ENCODE peak calls at places on chromosomes 4 and X, in seven cellular contexts. Y is endothelial cell; V is stimulated activated CD8-positive, alpha-beta memory T cell treated with anti-CD3 and anti-CD28 coated beads, Interleukin-4, amount 100 ng/mL, for 24 hours; O is activated CD4-positive, alpha-beta T cell treated with anti-CD3 and anti-CD28 coated beads for 48 hours; A is activated T-cell treated with anti-CD3 and anti-CD28 coated beads, Interleukin-2, amount 50 U/mL, for 72 hours; R is activated CD8-positive, alpha-beta T cell treated with anti-CD3 and anti-CD28 coated beads, Interleukin-2, amount 10 ng/mL, durations not matched to agents 7 days and 5 days; H is NCI-H2081 treated with DMSO at 0.1 percent for 48 hours. K is an unnamed sample.

GRCh38 chr4:2768921-2769336 is 12.8 kb upstream of the TNIP2 start:
- DNase-seq in Y (no peak), V (no peak), O (no peak), A (no peak), R (no peak), H (no peak), K (no peak)

GRCh38 chr4:11698846-11699590 is 270.3 kb upstream of the HS3ST1 start:
- DNase-seq in Y (no peak), V (no peak), O (no peak), A (no peak), R (no peak), H (no peak), K (no peak)

GRCh38 chr4:42600578-42600977 is 56.3 kb downstream of the ATP8A1 start:
- DNase-seq in Y (no peak), V (no peak), O (no peak), A (no peak), R (no peak), H (no peak), K (no peak)

GRCh38 chr4:87717276-87718031 is 67.4 kb downstream of the DMP1 start:
- DNase-seq in Y (no peak), V (no peak), O (no peak), A (no peak), R (no peak), H (no peak), K (no peak)

GRCh38 chrX:26889574-26889973 is 573.6 kb downstream of the PPP4R3C start:
- DNase-seq in Y (no peak), V (no peak), O (no peak), A (no peak), R (no peak), H (no peak), K (no peak)

GRCh38 chr4:25863347-25863784 is 578 bp upstream of the SEL1L3 start:
- DNase-seq in Y (peak; percentile 17), V (no peak), O (peak; percentile 32), A (peak; percentile 32), R (peak; percentile 37), H (no peak), K (no peak)

GRCh38 chr4:70938087-70938486 is 35.9 kb downstream of the MOB1B start:
- DNase-seq in Y (no peak), V (no peak), O (no peak), A (no peak), R (no peak), H (no peak), K (no peak)

GRCh38 chr4:139823345-139823744 is 157.7 kb downstream of the MGST2 start:
- DNase-seq in Y (no peak), V (no peak), O (no peak), A (no peak), R (no peak), H (no peak), K (no peak)

GRCh38 chr4:156974264-156974663 is 2.7 kb upstream of the PDGFC start:
- DNase-seq in Y (no peak), V (no peak), O (no peak), A (no peak), R (no peak), H (no peak), K (no peak)

GRCh38 chr4:19134685-19135084 is 1113.1 kb upstream of the LCORL start:
- DNase-seq in Y (no peak), V (no peak), O (no peak), A (no peak), R (no peak), H (no peak), K (no peak)

GRCh38 chr4:101277661-101278060 is 69.7 kb downstream of the PPP3CA start:
- DNase-seq in Y (no peak), V (no peak), O (no peak), A (no peak), R (no peak), H (no peak), K (no peak)

GRCh38 chr4:104344342-104344980 is 150.2 kb downstream of the CXXC4 start:
- DNase-seq in Y (no peak), V (no peak), O (no peak), A (no peak), R (no peak), H (no peak), K (no peak)

GRCh38 chr4:155473420-155474095 is 96.8 kb upstream of the MAP9 start:
- DNase-seq in Y (no peak), V (no peak), O (no peak), A (no peak), R (no peak), H (no peak), K (no peak)

GRCh38 chr4:3708611-3709010 is 57.6 kb upstream of the ADRA2C start:
- DNase-seq in Y (no peak), V (no peak), O (no peak), A (no peak), R (no peak), H (no peak), K (no peak)

GRCh38 chr4:54678826-54679225 is 21.1 kb downstream of the KIT start:
- DNase-seq in Y (no peak), V (no peak), O (no peak), A (no peak), R (no peak), H (no peak), K (no peak)

GRCh38 chr4:41579556-41579955 is 41.6 kb downstream of the LIMCH1 start:
- DNase-seq in Y (no peak), V (no peak), O (no peak), A (no peak), R (no peak), H (no peak), K (no peak)

GRCh38 chr4:38449506-38450174 is 214.4 kb upstream of the KLF3 start:
- DNase-seq in Y (no peak), V (no peak), O (no peak), A (no peak), R (no peak), H (no peak), K (no peak)

GRCh38 chr4:32789026-32789608 is 2068.9 kb downstream of the PCDH7 start:
- DNase-seq in Y (no peak), V (no peak), O (no peak), A (no peak), R (no peak), H (no peak), K (no peak)

GRCh38 chr4:112381996-112382692 is 85.0 kb downstream of the ALPK1 start:
- DNase-seq in Y (no peak), V (no peak), O (no peak), A (no peak), R (no peak), H (no peak), K (no peak)

GRCh38 chrX:57595381-57595811 is 3.6 kb downstream of the ZXDB start:
- DNase-seq in Y (no peak), V (no peak), O (no peak), A (no peak), R (no peak), H (no peak), K (no peak)

GRCh38 chr4:84238247-84239090 is 260.6 kb downstream of the NKX6-1 start:
- DNase-seq in Y (no peak), V (no peak), O (no peak), A (no peak), R (no peak), H (no peak), K (no peak)

GRCh38 chr4:67963345-67963744 is at the start of gene TMPRSS11A:
- DNase-seq in Y (no peak), V (no peak), O (no peak), A (no peak), R (no peak), H (no peak), K (no peak)

GRCh38 chr4:105765690-105766407 is 57.3 kb downstream of the GSTCD start:
- DNase-seq in Y (no peak), V (no peak), O (no peak), A (no peak), R (no peak), H (no peak), K (no peak)

GRCh38 chr4:6953751-6954380 is 44.2 kb downstream of the TBC1D14 start:
- DNase-seq in Y (peak; percentile 22), V (no peak), O (no peak), A (no peak), R (no peak), H (no peak), K (no peak)

GRCh38 chrX:132631579-132632232 is 142.9 kb upstream of the MBNL3 start:
- DNase-seq in Y (peak; percentile 5), V (no peak), O (no peak), A (no peak), R (no peak), H (no peak), K (no peak)

GRCh38 chr4:68463796-68464195 is 16.5 kb downstream of the TMPRSS11E start:
- DNase-seq in Y (no peak), V (no peak), O (no peak), A (no peak), R (no peak), H (no peak), K (no peak)

GRCh38 chrX:68719904-68720614 is 72.6 kb downstream of the STARD8 start:
- DNase-seq in Y (no peak), V (no peak), O (no peak), A (no peak), R (no peak), H (no peak), K (no peak)

GRCh38 chrX:8731579-8732395 is at the start of gene ANOS1:
- DNase-seq in Y (peak; percentile 73), V (no peak), O (peak; percentile 2), A (no peak), R (no peak), H (no peak), K (no peak)

GRCh38 chrX:120140293-120140981 is 18.0 kb upstream of the RHOXF2 start:
- DNase-seq in Y (no peak), V (no peak), O (no peak), A (no peak), R (no peak), H (peak; percentile 89), K (no peak)

GRCh38 chr4:127400736-127401346 is 231.9 kb upstream of the INTU start:
- DNase-seq in Y (peak; percentile 72), V (no peak), O (peak; percentile 62), A (peak; percentile 54), R (peak; percentile 58), H (no peak), K (no peak)

GRCh38 chr4:38024203-38024504 is 64.0 kb downstream of the PTTG2 start:
- DNase-seq in Y (no peak), V (no peak), O (no peak), A (no peak), R (no peak), H (no peak), K (no peak)

GRCh38 chr4:90536408-90536807 is 409.2 kb downstream of the CCSER1 start:
- DNase-seq in Y (no peak), V (no peak), O (no peak), A (no peak), R (no peak), H (no peak), K (no peak)

GRCh38 chrX:129013574-129013973 is 509.7 kb downstream of the SMARCA1 start:
- DNase-seq in Y (no peak), V (no peak), O (no peak), A (no peak), R (no peak), H (no peak), K (no peak)

GRCh38 chr4:40520533-40520932 is 109.1 kb downstream of the RBM47 start:
- DNase-seq in Y (no peak), V (no peak), O (no peak), A (no peak), R (no peak), H (no peak), K (no peak)

GRCh38 chr4:22877653-22878052 is 184.9 kb downstream of the GBA3 start:
- DNase-seq in Y (no peak), V (no peak), O (no peak), A (no peak), R (no peak), H (peak; percentile 59), K (no peak)

GRCh38 chr4:158729716-158730559 is 6.7 kb upstream of the PPID start:
- DNase-seq in Y (peak; percentile 66), V (peak; percentile 5), O (peak; percentile 61), A (peak; percentile 55), R (peak; percentile 63), H (no peak), K (peak; percentile 71)

GRCh38 chr4:22661443-22661842 is 31.3 kb upstream of the GBA3 start:
- DNase-seq in Y (no peak), V (no peak), O (no peak), A (no peak), R (no peak), H (no peak), K (no peak)

GRCh38 chr4:26687728-26688127 is 103.8 kb downstream of the TBC1D19 start:
- DNase-seq in Y (no peak), V (no peak), O (no peak), A (no peak), R (no peak), H (no peak), K (no peak)